ENCODE peak calls at places on chromosome 14, in four cellular contexts. One of them, this sample, is unnamed. For H3K36me3, the result is how much of the 10 kb centered on the place peaks cover.

GRCh38 chr14:57501039-57501557 is 7.4 kb upstream of the CCDC198 start:
- DNase-seq in H1: no peak
- DNase-seq in K562: no peak
- DNase-seq in HepG2: no peak
- DNase-seq in this sample: no peak

GRCh38 chr14:82565825-82566224 is 1032.2 kb upstream of the SEL1L start:
- DNase-seq in H1: no peak
- DNase-seq in K562: no peak
- DNase-seq in HepG2: no peak
- DNase-seq in this sample: no peak

GRCh38 chr14:58772814-58773620 is 135.3 kb downstream of the DACT1 start:
- DNase-seq in H1: no peak
- DNase-seq in K562: no peak
- DNase-seq in HepG2: no peak
- DNase-seq in this sample: no peak

GRCh38 chr14:71119075-71119474 is 211.8 kb downstream of the PCNX1 start:
- DNase-seq in H1: no peak
- DNase-seq in K562: no peak
- DNase-seq in HepG2: no peak
- DNase-seq in this sample: no peak

GRCh38 chr14:38143170-38143569 is 64.5 kb upstream of the SSTR1 start:
- DNase-seq in H1: no peak
- DNase-seq in K562: no peak
- DNase-seq in HepG2: no peak
- DNase-seq in this sample: no peak

GRCh38 chr14:58812050-58812690 is 174.4 kb downstream of the DACT1 start:
- DNase-seq in H1: no peak
- DNase-seq in K562: no peak
- DNase-seq in HepG2: no peak
- DNase-seq in this sample: no peak

GRCh38 chr14:54366726-54367707 is 29.8 kb upstream of the CDKN3 start:
- DNase-seq in H1: peak
- DNase-seq in K562: peak
- DNase-seq in HepG2: peak
- DNase-seq in this sample: peak

GRCh38 chr14:35747379-35747778 is 61.7 kb downstream of the RALGAPA1 start:
- DNase-seq in H1: no peak
- DNase-seq in K562: no peak
- DNase-seq in HepG2: peak
- DNase-seq in this sample: no peak

GRCh38 chr14:41901089-41901488 is 294.4 kb downstream of the LRFN5 start:
- DNase-seq in H1: no peak
- DNase-seq in K562: no peak
- DNase-seq in HepG2: no peak
- DNase-seq in this sample: no peak

GRCh38 chr14:101352567-101352966 is 208.7 kb upstream of the DIO3 start:
- DNase-seq in H1: peak
- DNase-seq in K562: no peak
- DNase-seq in HepG2: no peak
- DNase-seq in this sample: no peak

GRCh38 chr14:73723799-73724621 is 9.8 kb upstream of the PNMA1 start:
- DNase-seq in H1: no peak
- DNase-seq in K562: no peak
- DNase-seq in HepG2: no peak
- DNase-seq in this sample: peak
- TF ChIP-seq JUN in H1: no peak
- TF ChIP-seq JUN in K562: no peak
- TF ChIP-seq JUN in HepG2: no peak
- TF ChIP-seq JUN in this sample: no peak

GRCh38 chr14:69811868-69812252 is 14.8 kb upstream of the SLC10A1 start:
- DNase-seq in H1: no peak
- DNase-seq in K562: no peak
- DNase-seq in HepG2: no peak
- DNase-seq in this sample: no peak

GRCh38 chr14:69815556-69815955 is 18.5 kb upstream of the SLC10A1 start:
- DNase-seq in H1: no peak
- DNase-seq in K562: no peak
- DNase-seq in HepG2: no peak
- DNase-seq in this sample: no peak

GRCh38 chr14:69811227-69811867 is 14.3 kb upstream of the SLC10A1 start:
- DNase-seq in H1: peak
- DNase-seq in K562: no peak
- DNase-seq in HepG2: no peak
- DNase-seq in this sample: no peak

GRCh38 chr14:69814397-69814796 is 17.4 kb upstream of the SLC10A1 start:
- DNase-seq in H1: no peak
- DNase-seq in K562: no peak
- DNase-seq in HepG2: no peak
- DNase-seq in this sample: no peak

GRCh38 chr14:69812725-69813124 is 15.7 kb upstream of the SLC10A1 start:
- DNase-seq in H1: no peak
- DNase-seq in K562: no peak
- DNase-seq in HepG2: peak
- DNase-seq in this sample: no peak
- TF ChIP-seq MAX in H1: no peak
- TF ChIP-seq MAX in K562: no peak
- TF ChIP-seq MAX in HepG2: no peak
- TF ChIP-seq MAX in this sample: no peak

DNA sequence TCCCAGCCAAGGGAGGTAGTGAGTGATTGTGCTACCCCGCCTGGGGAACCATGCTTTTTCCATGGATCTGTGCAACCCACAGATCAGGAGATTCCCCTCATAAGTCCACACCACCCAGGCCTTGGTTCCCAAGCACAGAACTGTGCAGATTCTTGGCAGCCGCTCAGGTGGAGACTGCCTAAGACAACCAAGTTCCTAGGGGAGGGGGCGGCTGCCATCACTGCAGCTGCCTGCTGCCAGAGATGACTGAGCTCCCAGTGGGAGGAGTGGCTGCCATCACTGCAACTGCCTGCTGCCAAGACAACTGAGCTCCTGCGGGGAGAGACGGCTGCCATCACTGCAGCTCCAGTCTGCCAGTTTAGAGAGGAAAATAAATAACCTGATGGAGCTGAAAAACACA is 138.3 kb upstream of the GARIN2 start:
- DNase-seq in H1: no peak
- DNase-seq in K562: no peak
- DNase-seq in HepG2: no peak
- DNase-seq in this sample: no peak
- H3K36me3 ChIP-seq in H1: under half
- H3K36me3 ChIP-seq in K562: under half
- H3K36me3 ChIP-seq in HepG2: under half
- H3K36me3 ChIP-seq in this sample: under half

GRCh38 chr14:74924061-74924460 is 1.0 kb upstream of the RPS6KL1 start:
- DNase-seq in H1: no peak
- DNase-seq in K562: no peak
- DNase-seq in HepG2: no peak
- DNase-seq in this sample: no peak

GRCh38 chr14:74921987-74922751 is 891 bp downstream of the RPS6KL1 start:
- DNase-seq in H1: no peak
- DNase-seq in K562: no peak
- DNase-seq in HepG2: no peak
- DNase-seq in this sample: no peak

GRCh38 chr14:74929242-74929641 is 6.2 kb upstream of the RPS6KL1 start:
- DNase-seq in H1: no peak
- DNase-seq in K562: no peak
- DNase-seq in HepG2: no peak
- DNase-seq in this sample: no peak

GRCh38 chr14:74922752-74923401 is at the start of gene RPS6KL1:
- DNase-seq in H1: peak
- DNase-seq in K562: peak
- DNase-seq in HepG2: peak
- DNase-seq in this sample: peak

DNA sequence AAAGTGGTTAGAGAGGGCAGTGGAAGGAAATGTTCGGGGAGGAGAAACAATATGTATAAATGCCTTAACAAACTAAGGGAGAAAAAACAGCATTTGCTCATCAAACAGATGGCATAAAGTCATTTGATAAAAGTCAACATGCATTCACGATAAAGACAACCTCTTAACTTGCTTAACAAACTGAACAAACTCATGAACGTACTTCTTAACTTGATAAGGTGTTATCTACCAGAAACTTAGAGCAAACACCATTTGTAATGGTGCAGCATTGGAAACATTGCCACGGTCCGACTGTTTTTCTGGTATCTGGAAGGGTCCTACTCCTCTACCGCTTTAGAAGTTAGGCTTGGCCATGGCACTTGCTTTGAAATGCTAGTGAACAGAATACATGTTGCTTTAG is 4.2 kb upstream of the RPS6KL1 start:
- DNase-seq in H1: no peak
- DNase-seq in K562: no peak
- DNase-seq in HepG2: no peak
- DNase-seq in this sample: no peak
- TF ChIP-seq JUN in H1: no peak
- TF ChIP-seq JUN in K562: no peak
- TF ChIP-seq JUN in HepG2: no peak
- TF ChIP-seq JUN in this sample: no peak

GRCh38 chr14:103298620-103299019 is 35.4 kb upstream of the EIF5 start:
- DNase-seq in H1: peak
- DNase-seq in K562: no peak
- DNase-seq in HepG2: peak
- DNase-seq in this sample: no peak

GRCh38 chr14:103294091-103294490 is 39.9 kb upstream of the EIF5 start:
- DNase-seq in H1: no peak
- DNase-seq in K562: no peak
- DNase-seq in HepG2: no peak
- DNase-seq in this sample: no peak

GRCh38 chr14:103296987-103297386 is 37.0 kb upstream of the EIF5 start:
- DNase-seq in H1: no peak
- DNase-seq in K562: no peak
- DNase-seq in HepG2: no peak
- DNase-seq in this sample: no peak

GRCh38 chr14:103293465-103293864 is 40.6 kb upstream of the EIF5 start:
- DNase-seq in H1: no peak
- DNase-seq in K562: no peak
- DNase-seq in HepG2: no peak
- DNase-seq in this sample: no peak

GRCh38 chr14:103296007-103296406 is 38.0 kb upstream of the EIF5 start:
- DNase-seq in H1: no peak
- DNase-seq in K562: no peak
- DNase-seq in HepG2: peak
- DNase-seq in this sample: peak
- TF ChIP-seq MAX in H1: no peak
- TF ChIP-seq MAX in K562: no peak
- TF ChIP-seq MAX in HepG2: no peak
- TF ChIP-seq MAX in this sample: no peak

DNA sequence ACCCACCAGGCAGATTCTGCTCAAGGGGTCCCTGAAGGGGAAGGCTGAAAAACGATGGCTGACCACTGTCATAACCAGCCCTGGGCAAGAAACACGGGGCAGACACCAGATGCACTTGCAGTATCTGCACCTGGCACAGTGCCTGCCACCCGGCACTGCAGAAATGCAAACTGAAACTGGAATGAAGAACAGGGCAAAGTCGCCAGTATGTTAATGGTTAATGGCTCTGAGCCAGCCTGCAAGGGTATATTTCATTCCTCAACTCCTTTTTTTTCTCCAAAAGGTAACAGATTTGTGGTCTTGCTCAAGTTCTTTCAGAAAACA is 31.6 kb downstream of the MAX start:
- DNase-seq in H1: no peak
- DNase-seq in K562: no peak
- DNase-seq in HepG2: no peak
- DNase-seq in this sample: no peak
- H3K36me3 ChIP-seq in H1: under half
- H3K36me3 ChIP-seq in K562: under half
- H3K36me3 ChIP-seq in HepG2: under half
- H3K36me3 ChIP-seq in this sample: under half

GRCh38 chr14:77039285-77040058 is 11.0 kb upstream of the IRF2BPL start:
- DNase-seq in H1: no peak
- DNase-seq in K562: no peak
- DNase-seq in HepG2: no peak
- DNase-seq in this sample: peak
- TF ChIP-seq JUN in H1: no peak
- TF ChIP-seq JUN in K562: no peak
- TF ChIP-seq JUN in HepG2: no peak
- TF ChIP-seq JUN in this sample: no peak

DNA sequence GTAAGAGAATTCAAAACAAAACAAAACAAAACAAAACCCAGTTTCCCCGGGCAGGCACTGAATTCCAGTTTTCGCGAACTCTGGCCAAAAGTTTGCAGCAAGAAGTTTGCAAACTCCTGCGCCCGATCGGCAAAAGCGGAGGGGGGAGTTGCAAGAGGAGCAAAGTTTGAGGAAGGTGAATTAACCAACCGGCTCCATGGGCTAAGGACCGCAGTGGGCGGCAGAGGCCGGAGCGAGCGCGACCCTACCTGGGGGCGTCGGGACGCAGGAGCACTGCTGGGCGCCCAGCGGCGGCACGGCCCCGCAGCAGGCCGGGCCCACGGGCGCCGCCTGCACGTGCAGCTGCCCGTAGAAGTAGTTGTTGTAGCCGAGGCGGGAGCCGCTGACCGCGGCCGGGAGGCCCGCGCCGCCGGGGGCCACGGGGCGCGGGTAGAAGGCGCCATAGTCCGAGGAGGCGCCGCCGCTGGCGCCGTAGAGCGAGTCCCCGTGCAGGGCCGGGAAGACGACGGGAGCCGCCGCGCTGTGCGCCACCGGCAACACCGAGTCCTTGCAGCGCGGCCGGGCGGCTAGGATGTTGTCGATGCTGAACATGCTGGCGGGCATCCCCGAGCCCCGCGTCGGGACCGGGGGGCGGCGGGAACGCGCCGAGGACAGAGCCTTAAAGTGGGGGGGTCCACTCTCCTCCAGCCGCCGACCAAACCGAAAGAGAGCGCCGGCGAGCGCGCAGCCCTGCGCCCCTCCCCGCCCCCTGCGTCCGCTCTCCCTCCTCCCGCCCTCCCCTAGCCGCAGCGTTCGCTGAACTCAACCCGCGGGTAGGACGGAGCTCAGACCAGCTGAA is at the start of gene GSC:
- DNase-seq in H1: peak
- DNase-seq in K562: no peak
- DNase-seq in HepG2: no peak
- DNase-seq in this sample: peak
- TF ChIP-seq MAX in H1: peak
- TF ChIP-seq MAX in K562: no peak
- TF ChIP-seq MAX in HepG2: no peak
- TF ChIP-seq MAX in this sample: no peak

DNA sequence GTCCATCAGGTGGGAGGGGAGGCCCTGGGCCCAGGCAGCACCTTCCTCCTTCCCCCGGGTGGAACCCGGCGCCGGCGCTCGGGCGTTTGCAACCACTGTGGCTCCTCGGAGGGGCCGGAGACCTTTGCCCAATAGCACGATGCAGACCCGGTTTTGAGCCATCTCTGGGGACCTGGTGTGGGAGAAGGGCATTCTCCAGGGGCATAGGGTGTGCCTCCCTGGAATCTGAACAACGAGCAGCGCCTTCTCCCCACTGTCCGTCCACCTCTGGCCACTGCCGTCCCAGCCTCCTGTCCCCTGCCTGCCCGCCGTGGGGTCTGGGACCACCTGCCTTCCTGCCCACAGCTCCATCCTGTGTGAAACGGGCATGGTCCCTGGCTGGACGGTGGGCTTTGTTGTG is 12.5 kb downstream of the ZFYVE21 start:
- DNase-seq in H1: no peak
- DNase-seq in K562: no peak
- DNase-seq in HepG2: no peak
- DNase-seq in this sample: no peak
- H3K36me3 ChIP-seq in H1: under half
- H3K36me3 ChIP-seq in K562: half or more
- H3K36me3 ChIP-seq in HepG2: under half
- H3K36me3 ChIP-seq in this sample: under half

This sample was measured in endothelial cell of umbilical vein.